ENCODE peak calls at places on chromosome 19, in four cellular contexts. V is right atrium auricular region, C is thoracic aorta, D is colonic mucosa. W is an unnamed sample.

GRCh38 chr19:1168877-1169791 is 4.9 kb downstream of the SBNO2 start:
- DNase-seq in V (no peak), C (no peak), D (no peak), W (no peak)

GRCh38 chr19:16585808-16586476 is 13.7 kb upstream of the SLC35E1 start:
- DNase-seq in V (no peak), C (no peak), D (peak), W (no peak)

GRCh38 chr19:16571283-16571682 is 932 bp downstream of the SLC35E1 start:
- DNase-seq in V (no peak), C (no peak), D (no peak), W (no peak)

GRCh38 chr19:55173717-55174409 is 6.2 kb downstream of the SYT5 start:
- DNase-seq in V (peak), C (no peak), D (peak), W (no peak)

GRCh38 chr19:57280913-57281425 is 684 bp downstream of the ZNF460 start:
- DNase-seq in V (no peak), C (no peak), D (no peak), W (no peak)

GRCh38 chr19:27729332-27729731 is 1483.6 kb downstream of the UQCRFS1 start:
- DNase-seq in V (no peak), C (no peak), D (no peak), W (no peak)

GRCh38 chr19:10424011-10424637 is 3.8 kb downstream of the PDE4A start:
- DNase-seq in V (peak), C (no peak), D (peak), W (peak)

GRCh38 chr19:919157-920050 is 2.3 kb downstream of the KISS1R start:
- DNase-seq in V (no peak), C (no peak), D (no peak), W (no peak)

GRCh38 chr19:1650627-1651009 is 1.8 kb downstream of the TCF3 start:
- DNase-seq in V (no peak), C (no peak), D (no peak), W (no peak)

GRCh38 chr19:48203227-48203793 is 32.8 kb downstream of the ZSWIM9 start:
- DNase-seq in V (peak), C (no peak), D (no peak), W (no peak)

GRCh38 chr19:5432687-5433086 is 22.5 kb upstream of the ZNRF4 start:
- DNase-seq in V (no peak), C (no peak), D (no peak), W (no peak)

GRCh38 chr19:40165362-40165937 is 25.8 kb upstream of the MAP3K10 start:
- DNase-seq in V (peak), C (no peak), D (peak), W (no peak)

GRCh38 chr19:40356681-40357595 is 8.4 kb downstream of the PLD3 start:
- DNase-seq in V (no peak), C (no peak), D (no peak), W (no peak)

DNA sequence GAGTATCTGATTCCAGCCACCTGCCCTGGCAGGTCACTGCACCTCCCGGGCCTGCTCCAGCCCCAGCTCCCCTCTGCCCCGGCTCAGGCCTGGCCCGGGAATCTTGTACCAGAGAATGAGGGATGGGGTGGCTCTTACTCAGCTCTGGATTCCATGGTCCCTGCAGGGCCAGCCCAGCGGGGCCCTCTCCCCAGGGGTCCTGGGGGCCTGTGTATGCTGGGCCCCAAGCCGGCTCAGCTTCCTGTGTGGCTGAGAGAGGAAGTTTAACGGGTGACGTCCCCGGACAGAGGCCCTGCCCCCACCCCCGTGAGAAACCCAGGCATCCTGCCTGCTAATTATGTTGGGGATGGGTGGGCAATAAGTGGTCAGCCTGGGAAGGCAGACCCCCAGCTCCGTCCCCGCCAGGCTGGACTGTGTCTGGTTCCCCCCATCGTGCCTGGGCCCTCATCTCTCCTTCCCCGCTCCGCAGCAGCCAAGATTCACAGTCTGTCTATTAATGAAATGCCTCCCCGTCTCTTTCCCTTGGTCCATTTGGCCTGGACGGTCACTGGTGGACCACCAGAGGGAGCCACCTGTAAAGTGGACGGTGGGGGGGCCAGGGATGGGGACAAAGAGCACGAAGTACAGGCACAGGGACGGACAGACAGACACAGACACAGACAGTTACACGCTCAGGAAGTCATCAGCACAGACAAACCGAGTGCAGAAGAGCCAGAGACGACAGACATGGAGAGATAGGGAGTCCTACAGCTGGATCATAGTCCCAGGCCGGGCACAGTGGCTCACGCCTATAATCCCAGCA is at the start of gene DENND1C:
- DNase-seq in V (no peak), C (no peak), D (no peak), W (no peak)
- TF ChIP-seq CTCF in V (no peak), C (no peak), D (peak), W (no peak)

DNA sequence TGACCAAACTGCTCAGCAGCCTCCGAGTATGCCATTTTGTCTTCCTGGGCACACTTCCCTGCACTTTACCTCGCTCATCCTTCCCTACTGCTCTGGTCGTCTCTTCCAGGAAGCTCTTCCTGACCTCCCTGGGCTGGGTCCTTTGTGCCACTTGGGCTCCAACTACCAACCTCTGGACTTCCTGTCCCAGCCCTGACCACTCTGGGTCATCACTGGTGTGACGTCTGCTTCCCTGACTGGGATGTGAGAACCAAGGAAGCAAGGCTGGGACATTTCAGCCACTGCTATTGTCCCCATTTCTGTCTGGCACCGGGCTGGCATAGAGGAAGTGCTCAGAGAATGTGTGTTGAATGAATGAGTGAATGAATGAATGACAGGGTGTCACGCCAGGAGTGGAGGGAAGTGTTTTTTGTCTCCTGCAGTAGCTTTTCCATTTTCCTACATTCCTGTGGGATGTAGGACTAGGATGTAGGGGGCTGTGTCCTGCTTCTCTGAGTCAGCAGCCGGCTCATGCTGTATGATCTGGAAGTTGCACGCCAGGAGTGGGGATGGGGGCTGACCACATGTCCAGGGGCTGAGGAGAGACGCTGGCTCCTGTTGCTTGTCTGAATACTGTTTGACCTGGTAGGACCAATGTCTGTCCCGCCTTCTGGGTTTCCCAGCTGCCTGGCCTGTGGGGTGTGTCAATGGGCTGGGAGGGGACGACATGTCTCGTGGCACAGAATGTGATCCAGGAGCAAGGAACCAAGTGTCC is 14.7 kb downstream of the NOVA2 start:
- DNase-seq in V (no peak), C (no peak), D (no peak), W (no peak)
- H3K27ac ChIP-seq in V (peak), C (no peak), D (no peak), W (no peak)

GRCh38 chr19:13864223-13864512 is 12.8 kb upstream of the NANOS3 start:
- DNase-seq in V (no peak), C (no peak), D (no peak), W (no peak)

GRCh38 chr19:13866463-13867046 is 10.4 kb upstream of the NANOS3 start:
- DNase-seq in V (no peak), C (no peak), D (no peak), W (no peak)

GRCh38 chr19:13864513-13865242 is 12.3 kb upstream of the NANOS3 start:
- DNase-seq in V (no peak), C (no peak), D (no peak), W (no peak)

GRCh38 chr19:13865243-13865577 is 11.7 kb upstream of the NANOS3 start:
- DNase-seq in V (no peak), C (no peak), D (no peak), W (no peak)

GRCh38 chr19:13865578-13866462 is 11.1 kb upstream of the NANOS3 start:
- DNase-seq in V (no peak), C (no peak), D (peak), W (no peak)
- TF ChIP-seq CTCF in V (no peak), C (no peak), D (no peak), W (no peak)

GRCh38 chr19:19630062-19630414 is 2.0 kb upstream of the LPAR2 start:
- DNase-seq in V (no peak), C (no peak), D (no peak), W (no peak)

GRCh38 chr19:19627442-19627715 is 641 bp downstream of the LPAR2 start:
- DNase-seq in V (no peak), C (no peak), D (no peak), W (no peak)

GRCh38 chr19:19627716-19628498 is at the start of gene LPAR2:
- DNase-seq in V (no peak), C (no peak), D (peak), W (peak)

GRCh38 chr19:19630426-19630825 is 2.4 kb upstream of the LPAR2 start:
- DNase-seq in V (no peak), C (no peak), D (no peak), W (no peak)

GRCh38 chr19:19628499-19629134 is 597 bp upstream of the LPAR2 start:
- DNase-seq in V (no peak), C (no peak), D (peak), W (peak)
- H3K27ac ChIP-seq in V (no peak), C (no peak), D (peak), W (peak)

DNA sequence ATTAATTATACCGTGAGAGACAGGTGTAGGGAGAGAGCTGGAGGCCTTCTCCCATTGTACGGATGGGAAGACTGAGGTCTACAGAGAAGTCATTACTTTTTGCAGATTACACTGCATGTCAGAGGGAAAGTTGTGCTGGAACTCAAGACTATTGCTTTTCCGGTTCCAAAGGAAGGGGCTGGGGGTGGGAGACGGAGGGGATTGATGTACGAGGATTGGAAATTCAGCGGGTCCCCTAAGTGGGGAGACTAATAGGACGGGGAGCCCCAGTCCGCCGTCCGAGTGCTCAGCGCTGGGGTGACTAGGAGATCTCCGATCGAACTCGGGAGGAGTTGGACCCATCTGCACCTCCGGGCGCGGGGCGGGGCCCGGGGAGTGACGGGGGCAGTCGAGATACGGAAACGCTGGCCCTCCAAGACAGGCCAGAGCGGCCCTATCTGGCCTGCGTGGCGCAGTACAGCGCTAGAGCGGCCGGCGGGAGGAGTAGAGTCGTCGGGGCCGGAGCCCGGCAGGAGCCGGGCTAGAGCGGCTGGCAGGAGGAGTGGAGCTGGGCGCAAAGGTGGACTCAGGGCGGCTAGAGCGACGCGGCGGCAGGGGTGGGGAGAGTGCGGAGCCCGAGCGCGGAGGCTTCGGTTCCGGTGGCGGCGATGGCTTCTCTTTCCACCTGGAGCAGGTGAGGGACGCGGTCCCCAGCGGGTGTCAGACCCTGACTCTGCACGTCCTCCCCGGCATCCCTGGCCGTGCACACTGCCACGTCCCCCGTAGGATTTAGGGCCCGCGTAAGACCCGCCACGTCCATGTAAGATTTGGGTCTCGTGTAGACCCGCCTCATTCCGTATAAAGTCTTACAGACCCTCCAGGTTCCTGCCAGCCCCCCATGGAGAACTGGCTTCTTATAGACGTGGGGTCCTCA is 1.1 kb downstream of the ARHGEF1 start:
- DNase-seq in V (peak), C (peak), D (peak), W (peak)
- TF ChIP-seq CTCF in V (no peak), C (no peak), D (no peak), W (no peak)

GRCh38 chr19:41936416-41936850 is 8.2 kb upstream of the ERFL start:
- DNase-seq in V (no peak), C (no peak), D (no peak), W (no peak)
- H3K27ac ChIP-seq in V (no peak), C (no peak), D (no peak), W (no peak)